ENCODE peak calls at places on chromosomes 11 and 22, in eight cellular contexts. L is GM23248, U is body of pancreas, T is A549, Y is upper lobe of right lung, W is cardiac muscle cell, Z is K562, V is uterus. O is an unnamed sample.
A peak's percentile ranks its signal among the peaks of the same experiment; 100 is the strongest.

GRCh38 chr22:42757475-42757874 is 36.8 kb upstream of the A4GALT start:
- DNase-seq in L (peak; percentile 64), U (no peak), T (no peak), Y (no peak), W (no peak), Z (no peak), V (no peak), O (no peak)

GRCh38 chr22:38311331-38311635 is 6.0 kb downstream of the CSNK1E start:
- DNase-seq in L (peak; percentile 66), U (no peak), T (no peak), Y (no peak), W (no peak), Z (no peak), V (no peak), O (no peak)

GRCh38 chr11:198236-198806 is 5.4 kb downstream of the SCGB1C1 start:
- DNase-seq in L (no peak), U (no peak), T (no peak), Y (peak; percentile 57), W (no peak), Z (no peak), V (no peak), O (no peak)

GRCh38 chr22:35313311-35314121 is 13.8 kb downstream of the TOM1 start:
- DNase-seq in L (peak; percentile 97), U (peak; percentile 64), T (peak; percentile 21), Y (peak; percentile 43), W (peak; percentile 55), Z (peak; percentile 31), V (peak; percentile 48), O (peak; percentile 62)

GRCh38 chr11:95067828-95068244 is 1.1 kb downstream of the SRSF8 start:
- DNase-seq in L (no peak), U (peak; percentile 61), T (no peak), Y (no peak), W (no peak), Z (peak; percentile 68), V (peak; percentile 39), O (no peak)

GRCh38 chr22:46446799-46447198 is 90.6 kb downstream of the CELSR1 start:
- DNase-seq in L (no peak), U (no peak), T (no peak), Y (no peak), W (no peak), Z (no peak), V (no peak), O (no peak)

GRCh38 chr11:67031791-67032561 is 9.0 kb downstream of the SYT12 start:
- DNase-seq in L (peak; percentile 66), U (no peak), T (no peak), Y (no peak), W (no peak), Z (no peak), V (no peak), O (no peak)

GRCh38 chr11:124114942-124115781 is at the start of gene VWA5A:
- DNase-seq in L (peak; percentile 91), U (peak; percentile 90), T (peak; percentile 15), Y (peak; percentile 84), W (peak; percentile 83), Z (peak; percentile 91), V (peak; percentile 77), O (peak; percentile 57)

GRCh38 chr11:22337571-22338464 is at the start of gene SLC17A6:
- DNase-seq in L (peak; percentile 59), U (peak; percentile 8), T (no peak), Y (no peak), W (peak; percentile 87), Z (peak; percentile 44), V (no peak), O (no peak)

GRCh38 chr11:44979536-44980399 is 29.1 kb upstream of the TP53I11 start:
- DNase-seq in L (no peak), U (peak; percentile 94), T (peak; percentile 75), Y (peak; percentile 84), W (no peak), Z (no peak), V (no peak), O (no peak)

GRCh38 chr11:69697489-69697843 is 6.4 kb downstream of the FGF19 start:
- DNase-seq in L (no peak), U (no peak), T (no peak), Y (no peak), W (no peak), Z (no peak), V (no peak), O (no peak)

GRCh38 chr11:58394195-58394594 is 12.5 kb downstream of the OR5B3 start:
- DNase-seq in L (peak; percentile 90), U (no peak), T (no peak), Y (no peak), W (no peak), Z (no peak), V (no peak), O (no peak)

GRCh38 chr11:123057604-123058305 is 4.2 kb downstream of the HSPA8 start:
- DNase-seq in L (no peak), U (no peak), T (no peak), Y (no peak), W (no peak), Z (no peak), V (no peak), O (no peak)

GRCh38 chr11:43359432-43359818 is 705 bp downstream of the TTC17 start:
- DNase-seq in L (peak; percentile 69), U (no peak), T (peak; percentile 35), Y (no peak), W (peak; percentile 42), Z (peak; percentile 57), V (no peak), O (no peak)

DNA sequence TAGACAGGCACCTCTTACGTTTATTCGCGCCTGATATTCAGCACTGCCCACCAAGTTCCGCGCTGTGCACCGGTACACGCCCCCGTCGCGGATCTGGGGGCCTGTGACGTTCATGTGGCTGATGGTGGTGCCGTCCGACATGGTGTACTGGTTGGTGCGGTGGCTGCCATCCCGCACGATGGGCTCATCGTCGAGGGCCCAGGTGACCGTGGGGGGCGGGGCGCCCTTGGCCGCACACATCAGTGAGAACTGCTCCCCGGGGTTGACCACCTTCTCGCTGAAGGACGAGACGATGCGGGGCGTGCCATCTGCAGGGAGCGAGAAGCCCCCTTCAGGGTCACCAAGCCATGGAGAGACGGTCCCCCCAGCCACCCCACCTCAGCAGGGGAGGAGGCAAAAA is 190.8 kb downstream of the CEP164 start:
- DNase-seq in L (no peak), U (no peak), T (no peak), Y (no peak), W (no peak), Z (no peak), V (no peak), O (no peak)
- H3K4me3 ChIP-seq in L (no peak overlapping the region), U (no peak overlapping the region), T (no peak overlapping the region), Y (no peak overlapping the region), W (no peak overlapping the region), Z (no peak overlapping the region), V (no peak overlapping the region), O (no peak overlapping the region)

DNA sequence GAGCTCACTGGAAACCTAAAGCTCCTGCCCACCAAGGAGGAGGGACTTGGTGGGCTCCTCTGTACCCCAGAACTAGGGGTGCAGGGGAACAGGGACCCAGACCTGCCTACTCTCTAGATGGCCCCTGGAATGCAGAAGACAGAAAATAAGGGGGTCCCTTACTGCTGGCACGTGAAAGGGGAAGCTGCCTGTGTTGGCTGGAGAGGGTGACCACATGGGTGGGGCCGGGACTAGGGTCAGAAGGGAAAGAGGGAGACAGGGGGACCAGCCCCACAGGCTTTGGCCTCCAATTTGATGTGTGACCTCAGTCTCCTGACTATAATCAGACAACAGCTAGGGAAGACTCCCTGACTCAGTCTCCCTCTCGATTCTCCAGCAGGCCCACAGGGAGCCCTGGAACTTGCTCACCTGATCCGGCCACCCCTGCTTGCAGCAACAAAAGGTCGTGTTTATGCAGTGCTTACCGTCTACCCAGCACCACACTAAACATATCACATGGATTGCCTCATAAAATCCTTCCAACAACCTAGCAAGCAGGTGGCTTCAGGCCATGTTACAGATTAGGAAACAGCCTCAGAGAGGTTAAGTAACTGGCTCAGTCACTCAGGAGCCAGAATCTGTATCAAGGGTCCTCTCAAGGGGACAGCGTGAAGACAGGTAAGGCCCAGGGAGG is 10.2 kb downstream of the ARAP1 start:
- DNase-seq in L (no peak), U (no peak), T (no peak), Y (no peak), W (no peak), Z (peak; percentile 25), V (no peak), O (no peak)
- H3K27ac ChIP-seq in L (no peak overlapping the region), U (peak overlapping the region; percentile 42), T (no peak overlapping the region), Y (peak overlapping the region; percentile 85), W (peak overlapping the region; percentile 88), Z (peak overlapping the region; percentile 65), V (no peak overlapping the region), O (peak overlapping the region; percentile 4)

DNA sequence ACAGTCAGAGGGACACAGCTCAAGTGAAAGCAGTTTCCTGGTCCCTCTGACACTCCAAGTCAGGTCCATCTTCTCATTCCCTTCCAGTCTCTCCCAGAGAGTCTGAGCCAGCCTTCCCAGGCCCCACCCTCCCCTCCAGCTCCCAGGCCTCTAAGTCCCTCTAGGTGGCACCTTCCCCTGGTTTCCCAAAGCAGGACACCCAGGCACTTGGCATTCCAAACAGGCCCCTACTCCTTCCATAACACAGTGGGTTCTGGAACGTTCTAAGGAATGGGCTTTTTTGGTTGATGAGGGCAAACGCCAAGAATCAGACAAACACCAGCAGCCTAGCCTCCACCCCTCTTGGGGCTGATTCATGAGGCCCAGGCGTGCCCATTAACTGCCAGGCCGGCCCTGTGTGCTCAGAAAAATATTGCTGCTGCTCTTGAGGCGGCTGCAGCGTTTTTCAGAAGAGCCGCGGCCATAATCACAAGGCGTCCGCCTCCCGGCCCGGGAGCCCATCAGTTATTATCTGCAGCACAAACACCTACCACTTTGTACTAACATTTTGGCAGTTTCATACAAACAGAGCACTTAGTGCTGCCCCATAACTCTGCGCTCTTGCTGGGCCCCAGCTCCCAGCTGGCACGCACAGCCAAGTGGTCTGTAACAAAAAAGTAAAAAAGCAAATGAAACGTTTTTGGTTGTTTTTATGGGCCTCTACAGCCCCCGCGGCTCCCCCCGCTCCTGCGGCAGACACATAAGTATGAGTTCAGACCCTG is 418.6 kb downstream of the SOX6 start:
- DNase-seq in L (no peak), U (no peak), T (no peak), Y (no peak), W (no peak), Z (no peak), V (no peak), O (no peak)
- H3K4me3 ChIP-seq in L (no peak overlapping the region), U (no peak overlapping the region), T (no peak overlapping the region), Y (no peak overlapping the region), W (no peak overlapping the region), Z (no peak overlapping the region), V (no peak overlapping the region), O (peak overlapping the region; percentile 49)

DNA sequence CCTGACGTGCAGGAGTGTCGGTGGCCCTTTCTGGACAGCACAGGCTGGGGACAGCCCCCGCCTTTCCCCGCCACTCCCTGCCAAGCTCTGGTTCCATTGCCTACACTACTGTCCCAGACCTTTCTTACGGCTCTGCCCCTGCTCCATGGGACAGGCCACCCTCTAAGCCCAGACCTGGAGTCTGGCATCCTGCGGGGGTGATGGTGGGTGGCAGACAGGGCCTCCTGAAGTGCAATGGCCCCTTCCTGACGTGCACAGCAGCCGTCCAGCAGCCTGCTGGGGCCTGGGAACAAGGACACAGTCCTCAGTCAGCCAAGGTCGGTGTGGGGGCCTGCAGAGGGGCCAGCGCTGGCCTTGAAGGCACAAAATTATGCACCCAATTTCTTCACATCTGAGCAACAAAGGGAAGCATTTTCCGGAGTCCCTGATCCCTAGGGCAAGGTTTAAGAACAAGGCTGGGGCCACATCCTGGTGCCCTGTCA is 79.7 kb upstream of the KCNQ1OT1 start:
- DNase-seq in L (no peak), U (no peak), T (no peak), Y (no peak), W (no peak), Z (peak; percentile 73), V (no peak), O (no peak)
- H3K27ac ChIP-seq in L (no peak overlapping the region), U (peak overlapping the region; percentile 87), T (peak overlapping the region; percentile 53), Y (peak overlapping the region; percentile 84), W (peak overlapping the region; percentile 92), Z (peak overlapping the region; percentile 87), V (peak overlapping the region; percentile 75), O (no peak overlapping the region)